ENCODE peak calls at places on chromosomes 4 and X, in seven cellular contexts. S is lower leg skin, B is mucosa of descending colon, H is fibroblast of mammary gland, J is dorsolateral prefrontal cortex, C is heart left ventricle, Y is psoas muscle. N is an unnamed sample.

GRCh38 chrX:95076449-95076848 is 1402.4 kb downstream of the FAM133A start:
- DNase-seq in B (no peak), C (no peak), Y (no peak), J (no peak), S (no peak), H (peak), N (peak)

GRCh38 chr4:102341201-102341600 is 4.1 kb downstream of the SLC39A8 start:
- DNase-seq in H (no peak), S (no peak), B (no peak), J (no peak), Y (no peak), C (no peak), N (no peak)

GRCh38 chrX:372856-373640 is 13.7 kb downstream of the PPP2R3B start:
- DNase-seq in S (no peak), H (no peak), C (no peak), J (no peak), Y (no peak), B (no peak), N (peak)

GRCh38 chrX:24260827-24261550 is 52.9 kb downstream of the SUPT20HL2 start:
- DNase-seq in Y (peak), J (no peak), S (peak), B (peak), H (peak), C (no peak), N (peak)

GRCh38 chrX:76253432-76253831 is 80.6 kb downstream of the PBDC1 start:
- DNase-seq in Y (no peak), C (no peak), S (no peak), J (no peak), B (no peak), H (peak), N (peak)

GRCh38 chrX:17922303-17922702 is 61.2 kb upstream of the RAI2 start:
- DNase-seq in J (no peak), C (no peak), B (no peak), H (no peak), S (no peak), Y (no peak), N (no peak)

GRCh38 chrX:130482871-130483270 is 81.1 kb downstream of the RBMX2 start:
- DNase-seq in S (no peak), J (no peak), Y (no peak), C (no peak), H (no peak), B (no peak), N (no peak)

GRCh38 chr4:1544861-1545275 is 138.6 kb upstream of the NKX1-1 start:
- DNase-seq in Y (peak), J (no peak), S (no peak), B (peak), H (no peak), C (peak), N (no peak)

GRCh38 chrX:46662594-46662993 is 89.0 kb downstream of the CHST7 start:
- DNase-seq in J (no peak), S (no peak), Y (no peak), B (no peak), C (no peak), H (no peak), N (no peak)

GRCh38 chr4:53705972-53706371 is 114.7 kb upstream of the LNX1 start:
- DNase-seq in B (no peak), H (no peak), C (no peak), Y (no peak), S (no peak), J (no peak), N (no peak)
- TF ChIP-seq CTCF in B (no peak), H (no peak), C (no peak), Y (no peak), S (no peak), J (no peak), N (no peak)

GRCh38 chrX:153495903-153496629 is 1.3 kb downstream of the BGN start:
- DNase-seq in Y (no peak), C (no peak), B (no peak), S (no peak), J (no peak), H (no peak), N (no peak)

GRCh38 chrX:153495362-153495751 is 577 bp downstream of the BGN start:
- DNase-seq in S (peak), C (no peak), Y (peak), J (no peak), H (no peak), B (no peak), N (no peak)

GRCh38 chrX:153494061-153494460 is 719 bp upstream of the BGN start:
- DNase-seq in J (no peak), Y (peak), H (peak), C (no peak), S (no peak), B (no peak), N (no peak)

GRCh38 chrX:153493085-153493484 is 1.7 kb upstream of the BGN start:
- DNase-seq in S (no peak), H (no peak), Y (no peak), J (no peak), C (no peak), B (no peak), N (no peak)

DNA sequence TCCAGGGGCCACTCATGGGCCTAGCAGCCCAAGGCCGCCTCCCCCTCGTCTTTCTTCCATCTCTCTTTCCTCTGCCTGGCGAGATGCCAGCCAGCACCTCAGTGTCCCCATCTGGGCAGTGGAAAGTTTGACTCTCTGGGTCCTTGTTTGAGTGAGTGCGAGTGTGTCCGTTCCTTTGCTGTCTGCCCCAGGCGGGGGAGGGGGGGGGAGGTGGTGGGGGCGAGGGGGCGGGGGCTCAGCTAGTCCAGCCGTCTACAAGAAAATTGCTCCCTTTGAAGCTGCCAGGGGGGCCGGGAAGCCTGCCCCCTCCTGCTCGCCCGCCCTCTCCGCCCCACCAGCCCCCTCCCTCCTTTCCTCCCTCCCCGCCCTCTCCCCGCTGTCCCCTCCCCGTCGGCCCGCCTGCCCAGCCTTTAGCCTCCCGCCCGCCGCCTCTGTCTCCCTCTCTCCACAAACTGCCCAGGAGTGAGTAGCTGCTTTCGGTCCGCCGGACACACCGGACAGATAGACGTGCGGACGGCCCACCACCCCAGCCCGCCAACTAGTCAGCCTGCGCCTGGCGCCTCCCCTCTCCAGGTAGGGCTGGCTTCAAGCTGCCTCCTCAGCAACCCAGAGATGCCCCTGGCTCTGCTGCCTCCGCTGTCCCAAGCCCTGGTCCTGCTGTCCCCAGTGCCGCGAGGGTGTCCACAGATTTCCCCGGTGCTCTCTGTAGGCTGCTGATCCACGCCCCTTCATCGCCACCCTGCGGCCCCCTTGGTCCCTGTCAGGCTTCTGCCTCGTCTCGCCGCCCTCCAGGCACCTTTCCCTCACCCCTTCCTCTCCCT is at the start of gene BGN:
- DNase-seq in Y (peak), S (no peak), C (peak), J (no peak), H (peak), B (peak), N (peak)
- H3K4me3 ChIP-seq in Y (peak), S (no peak), C (peak), J (peak), H (peak), B (no peak), N (peak)

DNA sequence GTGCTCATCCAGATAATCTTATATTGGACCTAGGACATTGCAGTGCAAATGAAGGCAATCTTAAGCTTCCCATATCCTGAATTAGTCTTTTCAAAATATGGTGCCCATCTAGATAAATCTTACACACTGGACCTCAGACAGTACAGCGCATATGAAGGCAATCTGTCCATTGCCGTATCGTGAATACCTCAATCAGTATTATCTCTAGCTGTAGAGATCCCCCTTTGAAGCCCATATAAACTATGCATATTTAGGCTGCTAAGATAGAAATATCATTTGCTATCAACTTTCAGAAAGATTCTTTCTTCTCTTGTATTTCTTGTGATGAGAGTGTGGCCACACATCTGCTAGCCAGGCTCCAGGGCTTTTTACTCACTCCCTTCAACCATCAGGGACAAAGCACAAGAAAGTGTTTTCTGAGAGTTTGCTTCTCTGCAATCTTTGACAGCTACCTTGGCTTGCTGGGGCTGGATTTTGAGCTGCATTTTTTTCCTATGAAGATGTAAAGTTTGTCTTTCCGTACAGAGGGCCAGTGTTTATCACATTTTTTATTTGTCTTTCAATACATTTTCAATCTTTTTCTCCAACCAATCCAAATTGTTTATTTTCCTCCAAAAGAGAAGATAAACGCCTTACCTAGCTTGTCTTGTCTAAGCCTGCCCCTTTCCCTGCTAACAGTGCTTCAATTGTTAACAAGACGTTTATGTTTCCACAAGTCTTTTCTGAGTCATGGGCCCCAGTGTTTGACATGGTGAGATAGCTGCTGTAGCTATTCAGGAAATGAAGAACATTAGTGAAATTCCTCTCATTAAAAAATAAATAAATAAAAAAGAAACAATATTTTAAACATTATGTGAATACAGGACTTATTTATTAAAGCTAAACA is 57.6 kb upstream of the FAT1 start:
- DNase-seq in Y (no peak), C (no peak), S (no peak), J (no peak), H (no peak), B (no peak), N (peak)
- TF ChIP-seq CTCF in Y (no peak), C (no peak), S (no peak), J (no peak), H (no peak), B (no peak), N (no peak)

GRCh38 chrX:55342533-55343501 is 78.1 kb upstream of the PAGE3 start:
- DNase-seq in J (no peak), C (no peak), S (peak), B (no peak), H (peak), Y (no peak), N (peak)
- H3K4me3 ChIP-seq in J (no peak), C (peak), S (no peak), B (no peak), H (no peak), Y (no peak), N (no peak)

DNA sequence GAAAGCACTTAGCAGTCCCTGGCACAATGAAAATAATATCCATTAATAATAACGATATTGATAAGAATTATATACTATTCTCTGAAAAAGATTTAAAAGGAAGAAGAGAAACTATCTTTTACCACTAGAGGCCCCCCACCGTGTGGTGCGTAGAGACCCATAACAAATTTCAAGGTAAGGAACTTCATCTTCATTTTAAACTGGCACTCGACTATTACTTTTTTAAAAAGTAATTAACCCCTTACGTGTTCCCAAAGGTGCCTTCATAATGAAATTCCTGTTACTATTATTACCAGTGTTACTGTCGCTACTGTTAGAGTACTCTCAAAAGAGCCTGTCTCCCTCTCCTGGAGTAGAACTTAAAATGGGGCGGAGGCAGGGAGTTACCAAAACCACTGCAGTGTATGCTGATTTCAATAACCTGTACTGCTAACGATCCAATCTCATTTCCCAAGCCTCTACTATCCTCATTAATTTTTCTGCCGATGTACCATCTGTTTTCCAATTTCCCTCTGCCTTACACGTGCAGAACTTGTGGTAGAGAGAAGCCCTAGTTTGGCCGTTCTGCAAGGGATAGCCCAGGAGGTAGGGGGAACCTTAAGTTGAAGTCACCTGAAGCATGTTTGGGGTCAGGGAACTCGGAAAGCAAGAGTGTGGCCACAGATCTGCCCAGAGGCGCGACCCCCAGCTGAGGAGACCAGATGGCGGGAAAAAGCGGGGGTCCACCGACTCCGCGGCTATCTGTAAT is 813 bp upstream of the STK26 start:
- DNase-seq in H (no peak), B (no peak), C (no peak), S (no peak), Y (no peak), J (no peak), N (peak)
- TF ChIP-seq CTCF in H (peak), B (no peak), C (no peak), S (no peak), Y (no peak), J (no peak), N (peak)

GRCh38 chr4:14000091-14000814 is 372.7 kb upstream of the BOD1L1 start:
- DNase-seq in S (no peak), C (no peak), H (no peak), B (no peak), Y (no peak), J (no peak), N (no peak)
- H3K4me3 ChIP-seq in S (no peak), C (no peak), H (no peak), B (no peak), Y (no peak), J (no peak), N (no peak)

N was measured in cardiac fibroblast.